ENCODE peak calls at places on chromosome 19, in seven cellular contexts. I is SK-N-SH, X is HCT116, N is HepG2, D is H1, G is GM12878, H is K562. L is an unnamed sample.

GRCh38 chr19:12866416-12867119 is 14.7 kb downstream of the DNASE2 start:
- DNase-seq in I (no peak), X (no peak), N (no peak), D (peak), G (no peak), H (peak), L (no peak)

GRCh38 chr19:43430976-43431375 is 16.3 kb downstream of the TEX101 start:
- DNase-seq in I (no peak), X (no peak), N (no peak), D (no peak), G (no peak), H (no peak), L (no peak)

GRCh38 chr19:48415395-48415794 is 21.9 kb downstream of the GRIN2D start:
- DNase-seq in I (peak), X (peak), N (peak), D (peak), G (no peak), H (peak), L (peak)

GRCh38 chr19:45442408-45442926 is 18.8 kb upstream of the ERCC1 start:
- DNase-seq in I (no peak), X (no peak), N (no peak), D (no peak), G (no peak), H (no peak), L (no peak)

GRCh38 chr19:45082170-45082569 is 3.1 kb downstream of the GEMIN7 start:
- DNase-seq in I (no peak), X (no peak), N (no peak), D (no peak), G (no peak), H (no peak), L (no peak)

GRCh38 chr19:15563325-15563794 is 51.7 kb upstream of the CYP4F8 start:
- DNase-seq in I (peak), X (no peak), N (peak), D (no peak), G (no peak), H (peak), L (peak)

GRCh38 chr19:22502766-22503165 is 80.6 kb upstream of the ZNF98 start:
- DNase-seq in I (no peak), X (no peak), N (no peak), D (no peak), G (no peak), H (no peak), L (no peak)

GRCh38 chr19:45340899-45341453 is 426 bp downstream of the KLC3 start:
- DNase-seq in I (no peak), X (no peak), N (no peak), D (no peak), G (no peak), H (no peak), L (no peak)

GRCh38 chr19:56670961-56671612 is 470 bp downstream of the ZNF835 start:
- DNase-seq in I (no peak), X (no peak), N (no peak), D (no peak), G (no peak), H (no peak), L (no peak)

GRCh38 chr19:40358773-40359172 is 10.3 kb downstream of the PLD3 start:
- DNase-seq in I (no peak), X (no peak), N (no peak), D (no peak), G (peak), H (no peak), L (no peak)

GRCh38 chr19:19170053-19170945 is at the start of gene MEF2B:
- DNase-seq in I (peak), X (no peak), N (peak), D (peak), G (no peak), H (peak), L (peak)

GRCh38 chr19:23783634-23784033 is 24.9 kb upstream of the ZNF681 start:
- DNase-seq in I (no peak), X (no peak), N (no peak), D (no peak), G (no peak), H (no peak), L (no peak)
- TF ChIP-seq JUND in I (no peak), X (no peak), N (no peak), D (no peak), G (no peak), H (no peak), L (no peak)

GRCh38 chr19:58563034-58563573 is 4.7 kb upstream of the UBE2M start:
- DNase-seq in I (peak), X (no peak), N (no peak), D (no peak), G (no peak), H (no peak), L (no peak)

GRCh38 chr19:58561373-58562125 is 3.1 kb upstream of the UBE2M start:
- DNase-seq in I (no peak), X (no peak), N (no peak), D (no peak), G (no peak), H (no peak), L (no peak)

GRCh38 chr19:58562126-58563033 is 4.0 kb upstream of the UBE2M start:
- DNase-seq in I (peak), X (no peak), N (no peak), D (no peak), G (no peak), H (no peak), L (peak)

GRCh38 chr19:58560921-58561320 is 2.5 kb upstream of the UBE2M start:
- DNase-seq in I (no peak), X (no peak), N (no peak), D (no peak), G (no peak), H (no peak), L (no peak)

DNA sequence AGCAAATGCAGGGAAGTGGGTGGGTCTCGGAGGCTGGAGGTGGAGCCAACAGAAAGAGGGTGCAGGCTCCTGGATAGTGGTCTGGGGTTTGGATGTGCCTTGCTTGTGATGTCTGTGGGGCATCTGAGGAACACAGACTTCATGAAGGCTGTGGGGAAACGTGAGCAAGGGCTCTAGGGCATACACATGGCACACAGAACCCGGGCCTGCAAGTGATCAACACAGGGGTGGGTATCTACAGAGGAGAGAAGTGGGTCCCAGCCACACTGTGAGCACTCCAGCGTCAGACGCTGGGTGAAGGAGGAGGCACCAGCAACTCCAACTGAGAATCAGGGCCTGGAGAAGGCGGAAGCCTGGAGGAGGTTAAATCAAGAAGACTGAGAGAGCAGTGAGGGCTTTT is 5.4 kb upstream of the UBE2M start:
- DNase-seq in I (peak), X (no peak), N (no peak), D (no peak), G (no peak), H (no peak), L (no peak)
- TF ChIP-seq JUND in I (no peak), X (no peak), N (no peak), D (no peak), G (no peak), H (no peak), L (no peak)

GRCh38 chr19:4208385-4209094 is 20.8 kb upstream of the EBI3 start:
- DNase-seq in I (peak), X (peak), N (peak), D (peak), G (no peak), H (peak), L (peak)

GRCh38 chr19:4201798-4202197 is 19.3 kb downstream of the ANKRD24 start:
- DNase-seq in I (no peak), X (no peak), N (no peak), D (no peak), G (no peak), H (no peak), L (no peak)

GRCh38 chr19:4200940-4201542 is 18.6 kb downstream of the ANKRD24 start:
- DNase-seq in I (no peak), X (no peak), N (no peak), D (no peak), G (no peak), H (no peak), L (no peak)

GRCh38 chr19:4210166-4210731 is 19.1 kb upstream of the EBI3 start:
- DNase-seq in I (no peak), X (no peak), N (no peak), D (no peak), G (no peak), H (no peak), L (no peak)

GRCh38 chr19:4206818-4207484 is 22.4 kb upstream of the EBI3 start:
- DNase-seq in I (no peak), X (peak), N (no peak), D (no peak), G (no peak), H (peak), L (no peak)
- TF ChIP-seq JUND in I (no peak), X (no peak), N (no peak), D (no peak), G (no peak), H (no peak), L (no peak)

DNA sequence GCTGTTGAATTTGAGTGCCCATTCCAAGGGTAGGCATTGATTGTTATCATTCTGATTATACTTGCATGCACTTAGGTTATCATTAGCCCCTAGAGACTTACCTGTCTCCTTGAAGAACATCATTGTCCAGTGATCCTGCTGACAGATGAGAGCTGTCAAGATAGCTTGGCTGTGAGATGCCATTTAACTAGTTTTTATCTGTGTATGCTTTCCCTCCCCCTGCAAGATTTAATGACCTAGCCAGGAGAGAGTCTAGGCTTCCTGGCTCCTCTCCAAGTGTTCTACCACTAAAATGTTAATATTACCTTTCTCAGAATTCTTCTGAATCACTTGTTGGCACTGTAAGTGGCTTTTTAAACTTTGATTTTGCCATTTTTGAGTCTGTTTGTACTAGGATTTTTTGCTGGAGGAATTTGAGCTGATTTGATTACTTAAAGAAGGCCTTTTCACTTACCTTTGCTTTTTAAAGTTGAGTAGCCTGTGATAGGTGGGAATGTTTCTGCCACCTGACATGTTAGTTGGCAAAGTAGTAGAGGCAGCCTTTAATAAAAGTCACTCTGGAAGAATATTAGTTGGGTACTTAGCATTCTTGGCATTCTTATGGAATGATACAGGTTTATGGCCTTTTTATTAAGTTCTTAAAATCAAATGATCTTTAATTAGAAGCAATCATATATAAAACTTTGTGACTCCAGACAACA is 41.1 kb downstream of the ARHGAP35 start:
- DNase-seq in I (no peak), X (no peak), N (no peak), D (no peak), G (no peak), H (no peak), L (no peak)
- TF ChIP-seq JUND in I (no peak), X (no peak), N (no peak), D (no peak), G (no peak), H (no peak), L (peak)

GRCh38 chr19:37905936-37906867 is at the start of gene WDR87:
- DNase-seq in I (peak), X (no peak), N (peak), D (no peak), G (no peak), H (peak), L (peak)
- TF ChIP-seq JUND in I (no peak), X (no peak), N (no peak), D (no peak), G (no peak), H (no peak), L (no peak)

GRCh38 chr19:28074773-28075172 is 1138.2 kb downstream of the UQCRFS1 start:
- DNase-seq in I (no peak), X (no peak), N (no peak), D (no peak), G (peak), H (no peak), L (peak)
- TF ChIP-seq JUND in I (no peak), X (no peak), N (no peak), D (no peak), G (no peak), H (no peak), L (no peak)

GRCh38 chr19:31177230-31177629 is 172.0 kb downstream of the TSHZ3 start:
- DNase-seq in I (no peak), X (no peak), N (no peak), D (no peak), G (no peak), H (no peak), L (no peak)

GRCh38 chr19:31171936-31172335 is 177.3 kb downstream of the TSHZ3 start:
- DNase-seq in I (no peak), X (no peak), N (no peak), D (no peak), G (no peak), H (no peak), L (no peak)

GRCh38 chr19:31175564-31176348 is 173.5 kb downstream of the TSHZ3 start:
- DNase-seq in I (no peak), X (no peak), N (no peak), D (no peak), G (no peak), H (no peak), L (no peak)

GRCh38 chr19:31173991-31174390 is 175.2 kb downstream of the TSHZ3 start:
- DNase-seq in I (no peak), X (no peak), N (no peak), D (no peak), G (no peak), H (no peak), L (no peak)

DNA sequence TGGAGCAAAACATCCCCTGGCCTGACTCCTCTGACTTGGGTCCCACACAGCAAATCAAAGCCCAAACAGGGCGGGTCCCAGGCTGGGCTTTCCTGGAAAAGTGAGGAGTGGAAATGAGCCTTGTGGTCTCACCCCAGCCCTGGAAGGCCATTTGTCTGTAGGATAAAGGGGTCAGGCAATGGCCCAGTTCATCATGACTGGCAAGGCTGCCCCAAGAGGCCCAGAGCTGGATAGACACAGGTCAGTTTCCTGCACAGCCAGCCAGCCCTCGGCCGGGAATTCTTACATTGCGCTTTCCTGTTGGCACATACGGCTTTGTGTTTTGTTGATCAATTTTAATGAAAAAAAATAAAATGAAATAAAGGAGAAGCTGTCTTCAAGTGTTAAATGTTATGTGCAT is 174.3 kb downstream of the TSHZ3 start:
- DNase-seq in I (no peak), X (no peak), N (no peak), D (no peak), G (no peak), H (no peak), L (no peak)
- TF ChIP-seq JUND in I (no peak), X (no peak), N (no peak), D (no peak), G (no peak), H (no peak), L (no peak)

GRCh38 chr19:46542428-46543230 is 47.0 kb upstream of the PNMA8B start:
- DNase-seq in I (peak), X (peak), N (peak), D (peak), G (no peak), H (peak), L (peak)
- TF ChIP-seq JUND in I (no peak), X (no peak), N (no peak), D (no peak), G (no peak), H (no peak), L (no peak)

GRCh38 chr19:4547303-4548237 is 7.7 kb upstream of the LRG1 start:
- DNase-seq in I (peak), X (no peak), N (no peak), D (no peak), G (no peak), H (peak), L (no peak)
- TF ChIP-seq JUND in I (no peak), X (no peak), N (no peak), D (no peak), G (no peak), H (no peak), L (no peak)

L was measured in T47D.